ENCODE peak calls at places on chromosomes 1 and 21, in nine cellular contexts. L, O, M, Q, H, B, S, V and D are unnamed samples.

GRCh38 chr1:52662645-52663313 is 29.8 kb downstream of the SHISAL2A start:
- DNase-seq in O (no peak), M (no peak), H (no peak), B (no peak), Q (peak), V (peak), S (no peak), L (peak), D (no peak)

GRCh38 chr1:22184892-22185612 is 42.2 kb upstream of the WNT4 start:
- DNase-seq in S (no peak), V (no peak), L (no peak), O (peak), B (no peak), M (no peak), H (no peak), Q (peak), D (no peak)

GRCh38 chr1:15083578-15083977 is 70.0 kb upstream of the TMEM51 start:
- DNase-seq in V (no peak), Q (no peak), M (no peak), S (no peak), L (peak), H (no peak), B (no peak), O (no peak), D (no peak)

GRCh38 chr1:59750612-59751395 is 63.9 kb upstream of the HOOK1 start:
- DNase-seq in O (no peak), V (no peak), H (peak), S (peak), M (no peak), Q (peak), B (no peak), L (peak), D (no peak)

GRCh38 chr1:183635112-183635605 is 424 bp downstream of the ARPC5 start:
- DNase-seq in V (peak), Q (peak), H (peak), S (peak), L (no peak), O (peak), B (no peak), M (peak), D (no peak)

GRCh38 chr1:5511381-5512097 is 480.7 kb downstream of the NPHP4 start:
- DNase-seq in L (no peak), M (no peak), V (no peak), B (no peak), S (no peak), Q (no peak), O (no peak), H (no peak), D (no peak)

GRCh38 chr1:109622103-109622892 is 2.7 kb downstream of the AMPD2 start:
- DNase-seq in M (no peak), V (no peak), O (no peak), Q (no peak), L (no peak), S (no peak), B (no peak), H (no peak), D (no peak)

GRCh38 chr1:31696246-31696645 is 7.6 kb downstream of the COL16A1 start:
- DNase-seq in H (no peak), O (peak), M (peak), S (no peak), Q (no peak), L (no peak), V (peak), B (no peak), D (peak)

GRCh38 chr1:61202854-61203603 is 120.7 kb downstream of the NFIA start:
- DNase-seq in H (no peak), Q (no peak), B (no peak), L (peak), M (no peak), O (no peak), V (no peak), S (no peak), D (no peak)

GRCh38 chr1:119838255-119838654 is 27.0 kb upstream of the REG4 start:
- DNase-seq in M (no peak), Q (no peak), V (no peak), L (peak), B (no peak), O (no peak), H (no peak), S (no peak), D (no peak)

GRCh38 chr1:174160109-174160473 is 771 bp downstream of the RABGAP1L start:
- DNase-seq in M (peak), B (no peak), Q (peak), H (peak), O (no peak), S (peak), V (peak), L (peak), D (no peak)

GRCh38 chr1:16351449-16351993 is 759 bp downstream of the FBXO42 start:
- DNase-seq in Q (no peak), M (no peak), V (peak), S (no peak), H (no peak), B (no peak), L (peak), O (peak), D (no peak)

GRCh38 chr21:25449950-25450349 is 157.3 kb downstream of the MRPL39 start:
- DNase-seq in S (no peak), H (no peak), M (no peak), Q (no peak), B (no peak), L (no peak), V (no peak), O (no peak), D (no peak)

GRCh38 chr1:184970691-184971161 is 3.6 kb downstream of the NIBAN1 start:
- DNase-seq in S (no peak), B (no peak), M (no peak), O (no peak), Q (no peak), V (no peak), L (peak), H (no peak), D (no peak)

GRCh38 chr1:54798769-54799641 is 2.1 kb downstream of the TTC22 start:
- DNase-seq in V (no peak), O (no peak), Q (no peak), H (no peak), M (no peak), L (peak), B (no peak), S (no peak), D (no peak)

GRCh38 chr1:202311880-202312635 is 29.7 kb downstream of the UBE2T start:
- DNase-seq in S (no peak), H (no peak), Q (no peak), M (no peak), V (no peak), O (peak), L (no peak), B (no peak), D (no peak)

GRCh38 chr1:78526496-78526895 is 35.7 kb downstream of the PTGFR start:
- DNase-seq in S (no peak), H (no peak), M (no peak), B (no peak), O (no peak), V (no peak), L (no peak), Q (no peak), D (no peak)

GRCh38 chr1:193019442-193020026 is 39.6 kb downstream of the UCHL5 start:
- DNase-seq in M (no peak), O (peak), L (peak), Q (peak), B (no peak), H (no peak), S (no peak), V (peak), D (peak)

GRCh38 chr1:18144921-18145699 is 37.5 kb downstream of the IGSF21 start:
- DNase-seq in O (no peak), V (no peak), H (no peak), S (no peak), L (no peak), M (no peak), Q (no peak), B (no peak), D (no peak)

GRCh38 chr1:85320371-85321131 is 44.1 kb upstream of the BCL10 start:
- DNase-seq in V (no peak), L (peak), Q (no peak), O (no peak), H (no peak), M (no peak), B (no peak), S (no peak), D (no peak)

GRCh38 chr1:194431121-194431520 is 1244.7 kb upstream of the B3GALT2 start:
- DNase-seq in B (no peak), M (no peak), S (no peak), Q (no peak), H (no peak), L (no peak), O (no peak), V (no peak), D (no peak)

GRCh38 chr1:56550132-56550531 is 29.2 kb downstream of the PLPP3 start:
- DNase-seq in Q (no peak), L (no peak), H (no peak), O (no peak), B (no peak), M (no peak), V (no peak), S (no peak), D (no peak)